ENCODE peak calls at places on chromosomes 12 and 14, in seven cellular contexts. One of them, this sample, is unnamed.

GRCh38 chr12:54463484-54463883 is 9.9 kb downstream of the GTSF1 start:
- DNase-seq in anterior cingulate cortex: no peak
- DNase-seq in GM13977: no peak
- DNase-seq in stimulated activated CD4-positive, alpha-beta T cell treated with anti-CD3 and anti-CD28 coated beads, Interleukin-12 subunit alpha, Interleukin-12 subunit beta, amount 100 ng/mL, for 4 hours: no peak
- DNase-seq in activated naive CD4-positive, alpha-beta T cell treated with anti-CD3 and anti-CD28 coated beads, Interleukin-2, amount 10 ng/mL, durations not matched to agents 7 days and 5 days: no peak
- DNase-seq in T1000: no peak
- DNase-seq in T-helper 17 cell: no peak
- DNase-seq in this sample: no peak

GRCh38 chr12:94372379-94372930 is 87.2 kb downstream of the CEP83 start:
- DNase-seq in activated naive CD4-positive, alpha-beta T cell treated with anti-CD3 and anti-CD28 coated beads, Interleukin-2, amount 10 ng/mL, durations not matched to agents 7 days and 5 days: no peak
- DNase-seq in T-helper 17 cell: no peak
- DNase-seq in stimulated activated CD4-positive, alpha-beta T cell treated with anti-CD3 and anti-CD28 coated beads, Interleukin-12 subunit alpha, Interleukin-12 subunit beta, amount 100 ng/mL, for 4 hours: no peak
- DNase-seq in anterior cingulate cortex: no peak
- DNase-seq in GM13977: peak; percentile 38
- DNase-seq in T1000: no peak
- DNase-seq in this sample: no peak

GRCh38 chr12:70994217-70994788 is 73.8 kb upstream of the PTPRR start:
- DNase-seq in GM13977: no peak
- DNase-seq in activated naive CD4-positive, alpha-beta T cell treated with anti-CD3 and anti-CD28 coated beads, Interleukin-2, amount 10 ng/mL, durations not matched to agents 7 days and 5 days: no peak
- DNase-seq in T-helper 17 cell: no peak
- DNase-seq in anterior cingulate cortex: no peak
- DNase-seq in stimulated activated CD4-positive, alpha-beta T cell treated with anti-CD3 and anti-CD28 coated beads, Interleukin-12 subunit alpha, Interleukin-12 subunit beta, amount 100 ng/mL, for 4 hours: no peak
- DNase-seq in T1000: no peak
- DNase-seq in this sample: no peak

GRCh38 chr12:112018571-112019237 is 5.5 kb downstream of the ERP29 start:
- DNase-seq in stimulated activated CD4-positive, alpha-beta T cell treated with anti-CD3 and anti-CD28 coated beads, Interleukin-12 subunit alpha, Interleukin-12 subunit beta, amount 100 ng/mL, for 4 hours: no peak
- DNase-seq in anterior cingulate cortex: no peak
- DNase-seq in GM13977: no peak
- DNase-seq in T1000: no peak
- DNase-seq in activated naive CD4-positive, alpha-beta T cell treated with anti-CD3 and anti-CD28 coated beads, Interleukin-2, amount 10 ng/mL, durations not matched to agents 7 days and 5 days: no peak
- DNase-seq in T-helper 17 cell: no peak
- DNase-seq in this sample: no peak

GRCh38 chr12:94795520-94795919 is 145.2 kb upstream of the TMCC3 start:
- DNase-seq in GM13977: no peak
- DNase-seq in activated naive CD4-positive, alpha-beta T cell treated with anti-CD3 and anti-CD28 coated beads, Interleukin-2, amount 10 ng/mL, durations not matched to agents 7 days and 5 days: no peak
- DNase-seq in stimulated activated CD4-positive, alpha-beta T cell treated with anti-CD3 and anti-CD28 coated beads, Interleukin-12 subunit alpha, Interleukin-12 subunit beta, amount 100 ng/mL, for 4 hours: no peak
- DNase-seq in anterior cingulate cortex: no peak
- DNase-seq in T1000: peak; percentile 53
- DNase-seq in T-helper 17 cell: no peak
- DNase-seq in this sample: no peak

GRCh38 chr12:32809196-32809595 is 53.5 kb upstream of the YARS2 start:
- DNase-seq in activated naive CD4-positive, alpha-beta T cell treated with anti-CD3 and anti-CD28 coated beads, Interleukin-2, amount 10 ng/mL, durations not matched to agents 7 days and 5 days: no peak
- DNase-seq in T1000: no peak
- DNase-seq in GM13977: no peak
- DNase-seq in anterior cingulate cortex: no peak
- DNase-seq in T-helper 17 cell: no peak
- DNase-seq in stimulated activated CD4-positive, alpha-beta T cell treated with anti-CD3 and anti-CD28 coated beads, Interleukin-12 subunit alpha, Interleukin-12 subunit beta, amount 100 ng/mL, for 4 hours: no peak
- DNase-seq in this sample: no peak

GRCh38 chr14:52716160-52716559 is 9.2 kb downstream of the PSMC6 start:
- DNase-seq in anterior cingulate cortex: no peak
- DNase-seq in stimulated activated CD4-positive, alpha-beta T cell treated with anti-CD3 and anti-CD28 coated beads, Interleukin-12 subunit alpha, Interleukin-12 subunit beta, amount 100 ng/mL, for 4 hours: no peak
- DNase-seq in activated naive CD4-positive, alpha-beta T cell treated with anti-CD3 and anti-CD28 coated beads, Interleukin-2, amount 10 ng/mL, durations not matched to agents 7 days and 5 days: no peak
- DNase-seq in T1000: no peak
- DNase-seq in T-helper 17 cell: no peak
- DNase-seq in GM13977: no peak
- DNase-seq in this sample: no peak

GRCh38 chr14:103510311-103511021 is 12.2 kb downstream of the CKB start:
- DNase-seq in T-helper 17 cell: no peak
- DNase-seq in stimulated activated CD4-positive, alpha-beta T cell treated with anti-CD3 and anti-CD28 coated beads, Interleukin-12 subunit alpha, Interleukin-12 subunit beta, amount 100 ng/mL, for 4 hours: no peak
- DNase-seq in anterior cingulate cortex: no peak
- DNase-seq in activated naive CD4-positive, alpha-beta T cell treated with anti-CD3 and anti-CD28 coated beads, Interleukin-2, amount 10 ng/mL, durations not matched to agents 7 days and 5 days: no peak
- DNase-seq in GM13977: peak; percentile 7
- DNase-seq in T1000: no peak
- DNase-seq in this sample: no peak

GRCh38 chr12:4819654-4820053 is 90.1 kb upstream of the KCNA1 start:
- DNase-seq in GM13977: peak; percentile 64
- DNase-seq in T1000: no peak
- DNase-seq in T-helper 17 cell: no peak
- DNase-seq in stimulated activated CD4-positive, alpha-beta T cell treated with anti-CD3 and anti-CD28 coated beads, Interleukin-12 subunit alpha, Interleukin-12 subunit beta, amount 100 ng/mL, for 4 hours: no peak
- DNase-seq in activated naive CD4-positive, alpha-beta T cell treated with anti-CD3 and anti-CD28 coated beads, Interleukin-2, amount 10 ng/mL, durations not matched to agents 7 days and 5 days: no peak
- DNase-seq in anterior cingulate cortex: no peak
- DNase-seq in this sample: no peak

GRCh38 chr14:66495214-66496098 is 9.3 kb downstream of the CCDC196 start:
- DNase-seq in T-helper 17 cell: no peak
- DNase-seq in T1000: no peak
- DNase-seq in activated naive CD4-positive, alpha-beta T cell treated with anti-CD3 and anti-CD28 coated beads, Interleukin-2, amount 10 ng/mL, durations not matched to agents 7 days and 5 days: peak; percentile 50
- DNase-seq in anterior cingulate cortex: no peak
- DNase-seq in stimulated activated CD4-positive, alpha-beta T cell treated with anti-CD3 and anti-CD28 coated beads, Interleukin-12 subunit alpha, Interleukin-12 subunit beta, amount 100 ng/mL, for 4 hours: peak; percentile 2
- DNase-seq in GM13977: peak; percentile 35
- DNase-seq in this sample: no peak

This sample was measured in activated CD4-positive, CD25-positive, alpha-beta regulatory T cell treated with anti-CD3 and anti-CD28 coated beads, Interleukin-2, amount 50 U/mL, for 72 hours.